ENCODE peak calls at places on chromosomes 7 and 10, in five cellular contexts. E is midbrain, F is iPS DF 19.7, Z is NAMALWA, S is Kasumi-1. V is an unnamed sample.

GRCh38 chr7:83532229-83532628 is 116.7 kb downstream of the SEMA3E start:
- DNase-seq in Z (no peak), E (no peak), S (no peak), F (no peak), V (no peak)

GRCh38 chr7:42238709-42239395 is 1.8 kb upstream of the GLI3 start:
- DNase-seq in S (no peak), F (no peak), E (no peak), Z (no peak), V (no peak)

GRCh38 chr10:132223156-132223590 is 36.4 kb downstream of the DPYSL4 start:
- DNase-seq in F (peak; percentile 68), Z (no peak), E (peak; percentile 87), S (peak; percentile 97), V (peak; percentile 35)

GRCh38 chr7:120838281-120838682 is 19.7 kb downstream of the TSPAN12 start:
- DNase-seq in S (no peak), Z (no peak), F (no peak), E (no peak), V (no peak)

GRCh38 chr7:45978010-45978681 is 57.1 kb upstream of the IGFBP3 start:
- DNase-seq in F (peak; percentile 33), S (no peak), E (no peak), Z (peak; percentile 16), V (no peak)

GRCh38 chr7:24882989-24883631 is 96.9 kb downstream of the OSBPL3 start:
- DNase-seq in E (no peak), S (no peak), Z (peak; percentile 53), F (no peak), V (no peak)

GRCh38 chr10:38103754-38104153 is 9.6 kb downstream of the ZNF37A start:
- DNase-seq in Z (peak; percentile 13), E (no peak), S (no peak), F (no peak), V (no peak)

GRCh38 chr10:33441561-33441960 is 107.1 kb upstream of the NRP1 start:
- DNase-seq in Z (no peak), E (no peak), F (no peak), S (peak; percentile 77), V (no peak)

GRCh38 chr7:86747698-86748097 is 104.0 kb downstream of the GRM3 start:
- DNase-seq in F (no peak), Z (no peak), E (no peak), S (peak; percentile 54), V (no peak)

GRCh38 chr7:47786557-47787248 is 161.6 kb downstream of the PKD1L1 start:
- DNase-seq in E (no peak), Z (no peak), F (peak; percentile 47), S (no peak), V (no peak)

GRCh38 chr10:89032141-89032814 is 41.7 kb downstream of the FAS start:
- DNase-seq in F (no peak), S (no peak), Z (no peak), E (no peak), V (peak; percentile 43)

GRCh38 chr7:153087498-153087897 is 327.9 kb downstream of the ACTR3B start:
- DNase-seq in S (no peak), F (no peak), E (no peak), Z (no peak), V (no peak)

GRCh38 chr7:8144856-8145255 is 117.1 kb downstream of the ICA1 start:
- DNase-seq in F (no peak), Z (no peak), E (no peak), S (no peak), V (no peak)

GRCh38 chr7:75596727-75597614 is 104.9 kb downstream of the SPDYE5 start:
- DNase-seq in S (no peak), F (no peak), E (no peak), Z (no peak), V (no peak)

GRCh38 chr7:143382126-143382790 is 1.1 kb downstream of the ZYX start:
- DNase-seq in S (no peak), F (no peak), Z (no peak), E (no peak), V (no peak)

GRCh38 chr7:73872056-73872908 is 11.3 kb downstream of the TMEM270 start:
- DNase-seq in Z (no peak), E (no peak), S (no peak), F (no peak), V (no peak)

GRCh38 chr7:44617225-44617885 is 10.9 kb downstream of the OGDH start:
- DNase-seq in Z (no peak), S (no peak), E (no peak), F (no peak), V (no peak)

GRCh38 chr10:30999084-30999712 is 32.5 kb downstream of the ZNF438 start:
- DNase-seq in S (peak; percentile 81), E (no peak), F (no peak), Z (no peak), V (peak; percentile 24)

GRCh38 chr10:29694121-29694520 is 59.4 kb upstream of the SVIL start:
- DNase-seq in F (no peak), S (no peak), E (no peak), Z (no peak), V (no peak)

GRCh38 chr7:134400859-134401258 is 58.0 kb downstream of the AKR1B1 start:
- DNase-seq in S (no peak), E (no peak), Z (no peak), F (no peak), V (no peak)

GRCh38 chr7:113945018-113945938 is 26.5 kb upstream of the PPP1R3A start:
- DNase-seq in S (no peak), F (no peak), Z (no peak), E (no peak), V (no peak)

GRCh38 chr7:45068236-45069023 is 20.3 kb downstream of the NACAD start:
- DNase-seq in E (no peak), F (no peak), S (no peak), Z (no peak), V (peak; percentile 39)

GRCh38 chr10:21497177-21497807 is 28.2 kb downstream of the SKIDA1 start:
- DNase-seq in F (no peak), Z (peak; percentile 42), S (peak; percentile 79), E (peak; percentile 80), V (no peak)

GRCh38 chr7:43585521-43585920 is 2.6 kb downstream of the STK17A start:
- DNase-seq in E (no peak), F (no peak), S (peak; percentile 58), Z (peak; percentile 77), V (no peak)

GRCh38 chr10:127826161-127826740 is 66.5 kb downstream of the CLRN3 start:
- DNase-seq in S (no peak), E (no peak), F (no peak), Z (no peak), V (no peak)

GRCh38 chr7:55438765-55439525 is 73.8 kb downstream of the LANCL2 start:
- DNase-seq in S (no peak), E (no peak), F (no peak), Z (peak; percentile 39), V (peak; percentile 32)

GRCh38 chr7:50595538-50596102 is 30.4 kb upstream of the DDC start:
- DNase-seq in E (peak; percentile 55), F (peak; percentile 52), Z (peak; percentile 34), S (peak; percentile 46), V (peak; percentile 30)

GRCh38 chr10:3173173-3173878 is 744 bp upstream of the PITRM1 start:
- DNase-seq in F (peak; percentile 81), E (no peak), S (no peak), Z (no peak), V (no peak)

GRCh38 chr7:132857703-132858102 is 224.2 kb downstream of the CHCHD3 start:
- DNase-seq in E (no peak), Z (no peak), F (no peak), S (no peak), V (no peak)

GRCh38 chr10:11875499-11876281 is 52.5 kb downstream of the PROSER2 start:
- DNase-seq in E (no peak), Z (no peak), F (no peak), S (no peak), V (no peak)

GRCh38 chr10:130801784-130802183 is 509.7 kb downstream of the TCERG1L start:
- DNase-seq in F (no peak), S (no peak), E (no peak), Z (no peak), V (no peak)

GRCh38 chr10:176677-177076 is 41.4 kb downstream of the ZMYND11 start:
- DNase-seq in E (no peak), Z (no peak), F (no peak), S (no peak), V (no peak)

V was measured in CD4-positive, CD25-positive, alpha-beta regulatory T cell.